ENCODE peak calls at places on chromosome X, in four cellular contexts. T, J, F and D are unnamed samples.

GRCh38 chrX:144379156-144379555 is 495.3 kb downstream of the UBE2NL start:
- DNase-seq in F (no peak), J (no peak), T (peak), D (no peak)

GRCh38 chrX:23849241-23849640 is 58.5 kb downstream of the APOO start:
- DNase-seq in J (no peak), T (no peak), F (no peak), D (no peak)

GRCh38 chrX:149652232-149652981 is 20.8 kb upstream of the TMEM185A start:
- DNase-seq in J (no peak), F (no peak), T (no peak), D (no peak)

GRCh38 chrX:136259543-136259942 is 8.3 kb upstream of the MAP7D3 start:
- DNase-seq in F (no peak), T (no peak), J (no peak), D (no peak)

GRCh38 chrX:20063716-20064351 is 52.9 kb downstream of the MAP7D2 start:
- DNase-seq in T (peak), J (no peak), F (no peak), D (no peak)

GRCh38 chrX:34873500-34874225 is 68.9 kb upstream of the FAM47B start:
- DNase-seq in F (no peak), T (no peak), J (no peak), D (no peak)

GRCh38 chrX:39982927-39983326 is 114.8 kb downstream of the BCOR start:
- DNase-seq in J (peak), T (peak), F (peak), D (peak)

GRCh38 chrX:16087081-16087480 is 36.3 kb upstream of the GRPR start:
- DNase-seq in T (no peak), J (no peak), F (no peak), D (no peak)

GRCh38 chrX:68748030-68748429 is 80.8 kb upstream of the EFNB1 start:
- DNase-seq in F (no peak), J (no peak), T (no peak), D (no peak)

GRCh38 chrX:15838017-15838416 is 16.6 kb downstream of the AP1S2 start:
- DNase-seq in J (no peak), T (peak), F (no peak), D (no peak)

GRCh38 chrX:143788265-143788664 is 67.7 kb upstream of the SPANXN2 start:
- DNase-seq in F (peak), J (peak), T (peak), D (no peak)

GRCh38 chrX:139920306-139920705 is 12.5 kb downstream of the ATP11C start:
- DNase-seq in F (no peak), J (no peak), T (no peak), D (no peak)

GRCh38 chrX:101462892-101463291 is 22.4 kb upstream of the ARMCX4 start:
- DNase-seq in T (peak), J (peak), F (peak), D (peak)

GRCh38 chrX:91122141-91122540 is 312.5 kb upstream of the PABPC5 start:
- DNase-seq in J (no peak), T (no peak), F (no peak), D (no peak)

GRCh38 chrX:48278958-48279357 is 23.8 kb downstream of the SSX1 start:
- DNase-seq in T (no peak), J (no peak), F (no peak), D (no peak)

GRCh38 chrX:153819398-153820083 is 10.8 kb downstream of the PDZD4 start:
- DNase-seq in J (peak), T (peak), F (no peak), D (no peak)

GRCh38 chrX:48493890-48494364 is 14.9 kb upstream of the PORCN start:
- DNase-seq in J (peak), F (peak), T (peak), D (no peak)

GRCh38 chrX:129754266-129755024 is 15.7 kb downstream of the XPNPEP2 start:
- DNase-seq in J (no peak), T (no peak), F (no peak), D (no peak)

GRCh38 chrX:153478746-153479145 is 8.4 kb upstream of the HAUS7 start:
- DNase-seq in J (no peak), F (no peak), T (no peak), D (no peak)

GRCh38 chrX:36898301-36898700 is 109.9 kb upstream of the FAM47C start:
- DNase-seq in J (no peak), F (no peak), T (no peak), D (peak)

GRCh38 chrX:31499120-31499519 is 427.3 kb upstream of the FTHL17 start:
- DNase-seq in J (no peak), T (peak), F (no peak), D (no peak)

GRCh38 chrX:75303795-75304194 is 29.9 kb downstream of the UPRT start:
- DNase-seq in J (no peak), T (no peak), F (no peak), D (no peak)

GRCh38 chrX:12080265-12080664 is 58.0 kb upstream of the FRMPD4 start:
- DNase-seq in F (peak), J (peak), T (peak), D (peak)